ENCODE peak calls at places on chromosomes 1 and 21, in ten cellular contexts. A, Z, U, B, O, I, V, E, R and H are unnamed samples. For H3K27me3, the result is how much of the 10 kb centered on the place peaks cover.

GRCh38 chr1:9200441-9200840 is 34.1 kb upstream of the H6PD start:
- DNase-seq in A (no peak), Z (no peak), U (no peak), B (no peak), O (no peak), I (no peak), V (no peak), E (no peak), R (no peak), H (no peak)

GRCh38 chr1:25826571-25826970 is 6.8 kb downstream of the MTFR1L start:
- DNase-seq in A (no peak), Z (no peak), U (no peak), B (no peak), O (no peak), I (no peak), V (no peak), E (no peak), R (no peak), H (no peak)

GRCh38 chr1:217076902-217077301 is 353.7 kb upstream of the ESRRG start:
- DNase-seq in A (peak), Z (no peak), U (no peak), B (no peak), O (no peak), I (no peak), V (no peak), E (peak), R (no peak), H (no peak)

GRCh38 chr1:151238467-151238739 is 16.1 kb upstream of the PSMD4 start:
- DNase-seq in A (peak), Z (no peak), U (no peak), B (no peak), O (no peak), I (no peak), V (no peak), E (peak), R (no peak), H (peak)

GRCh38 chr21:37423103-37423502 is 56.5 kb downstream of the DYRK1A start:
- DNase-seq in A (no peak), Z (no peak), U (no peak), B (no peak), O (no peak), I (no peak), V (no peak), E (no peak), R (no peak), H (no peak)

GRCh38 chr1:183135336-183135735 is 50.7 kb upstream of the LAMC2 start:
- DNase-seq in A (no peak), Z (no peak), U (no peak), B (no peak), O (no peak), I (no peak), V (no peak), E (no peak), R (no peak), H (no peak)

GRCh38 chr1:117803318-117803717 is 126.1 kb downstream of the GDAP2 start:
- DNase-seq in A (no peak), Z (no peak), U (no peak), B (no peak), O (no peak), I (no peak), V (no peak), E (no peak), R (no peak), H (no peak)

GRCh38 chr1:21232044-21232443 is 55.3 kb upstream of the EIF4G3 start:
- DNase-seq in A (no peak), Z (peak), U (no peak), B (peak), O (peak), I (no peak), V (no peak), E (peak), R (no peak), H (no peak)

GRCh38 chr21:41170442-41170841 is 2.5 kb downstream of the BACE2 start:
- DNase-seq in A (no peak), Z (peak), U (peak), B (peak), O (no peak), I (no peak), V (no peak), E (peak), R (no peak), H (no peak)

GRCh38 chr1:92826792-92827191 is 5.0 kb upstream of the RPL5 start:
- DNase-seq in A (no peak), Z (no peak), U (no peak), B (no peak), O (no peak), I (no peak), V (no peak), E (no peak), R (no peak), H (no peak)

GRCh38 chr1:225697437-225697836 is 44.5 kb upstream of the ENAH start:
- DNase-seq in A (no peak), Z (no peak), U (peak), B (no peak), O (no peak), I (no peak), V (no peak), E (no peak), R (no peak), H (no peak)

GRCh38 chr1:6080469-6080868 is 34.8 kb downstream of the KCNAB2 start:
- DNase-seq in A (no peak), Z (peak), U (no peak), B (no peak), O (no peak), I (no peak), V (no peak), E (no peak), R (no peak), H (no peak)

GRCh38 chr1:197907846-197908616 is 5.6 kb downstream of the C1orf53 start:
- DNase-seq in A (no peak), Z (no peak), U (no peak), B (no peak), O (no peak), I (no peak), V (no peak), E (no peak), R (no peak), H (no peak)
- H3K27me3 ChIP-seq in A (half or more), Z (half or more), U (under half), B (under half), O (half or more), I (half or more), V (half or more), E (half or more), R (under half), H (under half)

DNA sequence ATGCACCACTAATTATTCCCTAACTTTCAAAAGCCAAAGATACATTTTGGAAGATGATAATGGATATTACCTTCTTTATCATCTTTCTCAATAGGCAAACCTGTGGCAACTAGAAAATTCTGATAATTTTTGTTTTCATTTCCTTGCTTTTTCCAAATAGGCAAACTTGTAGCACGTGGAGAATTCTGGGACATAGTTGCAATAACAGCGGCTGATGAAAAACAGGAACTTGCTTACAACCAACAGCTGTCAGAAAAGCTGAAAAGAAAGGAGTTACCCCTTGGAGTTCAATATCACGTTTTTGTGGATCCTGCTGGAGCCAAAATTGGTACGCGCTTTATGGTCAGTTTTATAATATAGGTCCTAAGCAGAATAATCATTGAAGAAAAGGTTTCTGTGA is 1.5 kb downstream of the FPGT start:
- DNase-seq in A (no peak), Z (no peak), U (no peak), B (no peak), O (no peak), I (no peak), V (no peak), E (peak), R (no peak), H (no peak)
- H3K4me3 ChIP-seq in A (no peak), Z (no peak), U (no peak), B (no peak), O (no peak), I (peak), V (peak), E (peak), R (no peak), H (no peak)

DNA sequence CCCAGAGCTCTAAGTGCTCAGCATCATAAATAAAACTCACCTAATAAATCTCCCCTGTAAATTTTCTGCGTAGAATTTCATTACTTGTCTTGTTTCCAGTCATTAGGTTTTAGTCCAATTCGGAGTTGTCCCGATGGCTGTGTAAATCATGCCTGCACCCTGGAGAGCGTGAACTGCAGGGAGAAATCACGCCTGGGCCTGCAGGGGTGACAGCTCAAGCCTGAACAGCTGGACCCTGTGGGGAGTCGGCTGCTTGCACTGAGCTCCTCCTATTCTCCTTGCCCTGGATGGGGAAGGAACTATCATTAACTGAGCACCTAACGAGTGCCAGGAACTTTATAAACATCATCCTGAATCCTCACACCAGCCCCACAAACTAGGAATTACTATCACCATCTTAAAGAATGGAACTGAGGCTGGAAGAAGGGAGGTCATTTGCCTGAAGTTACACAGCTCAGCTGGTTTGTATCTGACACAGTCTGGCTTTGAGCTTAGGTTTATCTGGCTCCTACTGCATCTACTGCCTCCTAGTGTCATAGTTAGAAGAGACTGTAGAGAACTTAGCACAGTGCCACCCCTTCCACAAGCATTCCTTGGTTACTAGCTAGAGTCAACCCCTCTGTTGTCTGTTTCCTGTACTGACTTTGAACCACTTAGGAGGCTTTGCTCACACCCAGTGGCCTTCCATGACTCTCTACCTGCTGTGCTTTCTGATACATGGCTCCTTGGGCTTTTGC is 25.1 kb upstream of the POU3F1 start:
- DNase-seq in A (peak), Z (peak), U (no peak), B (no peak), O (no peak), I (no peak), V (no peak), E (peak), R (no peak), H (no peak)
- TF ChIP-seq CTCF in A (peak), Z (peak), U (no peak), B (no peak), O (no peak), I (no peak), V (no peak), E (peak), R (no peak), H (peak)

GRCh38 chr1:111846842-111847241 is 91.1 kb downstream of the DDX20 start:
- DNase-seq in A (no peak), Z (no peak), U (no peak), B (no peak), O (no peak), I (no peak), V (no peak), E (no peak), R (no peak), H (no peak)

GRCh38 chr1:111851552-111851951 is 95.9 kb downstream of the DDX20 start:
- DNase-seq in A (no peak), Z (no peak), U (no peak), B (no peak), O (no peak), I (no peak), V (no peak), E (no peak), R (no peak), H (no peak)

GRCh38 chr1:111848852-111849545 is 93.3 kb downstream of the DDX20 start:
- DNase-seq in A (no peak), Z (no peak), U (no peak), B (no peak), O (no peak), I (no peak), V (no peak), E (no peak), R (no peak), H (no peak)

GRCh38 chr1:111850124-111850523 is 94.4 kb downstream of the DDX20 start:
- DNase-seq in A (no peak), Z (no peak), U (no peak), B (no peak), O (no peak), I (no peak), V (no peak), E (no peak), R (no peak), H (no peak)

DNA sequence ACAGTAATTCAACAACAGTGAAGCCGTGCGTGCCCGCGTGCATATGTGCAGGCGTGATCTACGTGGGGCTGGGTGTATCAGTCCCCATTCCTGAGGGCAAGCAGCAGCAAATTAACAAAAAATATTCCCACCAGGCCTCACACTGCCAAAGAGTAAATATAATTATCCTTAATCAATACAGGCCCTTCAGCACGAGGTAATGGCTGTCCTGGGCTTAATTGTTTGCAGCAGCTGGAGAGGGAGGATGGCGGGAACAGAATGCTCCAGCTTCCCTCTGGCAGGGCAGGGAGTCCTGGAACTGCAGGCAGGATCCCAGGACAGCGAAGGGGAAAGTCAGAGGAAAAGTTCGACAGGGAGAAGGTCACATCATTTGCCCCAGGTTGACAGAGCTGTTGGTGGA is 91.8 kb downstream of the DDX20 start:
- DNase-seq in A (no peak), Z (no peak), U (no peak), B (no peak), O (no peak), I (no peak), V (no peak), E (no peak), R (no peak), H (no peak)
- H3K27me3 ChIP-seq in A (under half), Z (under half), U (under half), B (under half), O (under half), I (under half), V (under half), E (under half), R (under half), H (under half)

DNA sequence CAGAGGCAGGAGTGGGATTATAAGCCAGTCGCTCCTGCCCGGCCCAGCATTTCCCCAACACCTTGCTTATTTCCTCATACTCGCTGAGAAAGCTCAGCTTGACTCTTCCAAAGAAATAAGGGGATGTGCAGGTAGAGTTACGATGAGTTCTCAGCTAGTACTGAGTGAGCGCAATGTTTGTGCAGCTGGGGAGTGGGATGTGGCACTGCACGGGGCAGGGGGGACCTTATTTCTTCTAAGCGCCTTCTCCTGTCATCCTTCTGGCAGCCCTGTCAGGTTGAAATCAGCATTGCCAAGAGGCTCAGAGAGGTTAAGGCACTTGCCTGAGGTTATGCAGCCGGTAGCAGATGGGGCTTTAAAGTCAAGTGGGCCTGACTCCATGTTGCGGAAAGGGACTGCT is 705 bp downstream of the C1QB start:
- DNase-seq in A (no peak), Z (no peak), U (no peak), B (no peak), O (no peak), I (no peak), V (no peak), E (no peak), R (no peak), H (no peak)
- H3K4me3 ChIP-seq in A (no peak), Z (no peak), U (peak), B (no peak), O (no peak), I (peak), V (peak), E (no peak), R (peak), H (no peak)

DNA sequence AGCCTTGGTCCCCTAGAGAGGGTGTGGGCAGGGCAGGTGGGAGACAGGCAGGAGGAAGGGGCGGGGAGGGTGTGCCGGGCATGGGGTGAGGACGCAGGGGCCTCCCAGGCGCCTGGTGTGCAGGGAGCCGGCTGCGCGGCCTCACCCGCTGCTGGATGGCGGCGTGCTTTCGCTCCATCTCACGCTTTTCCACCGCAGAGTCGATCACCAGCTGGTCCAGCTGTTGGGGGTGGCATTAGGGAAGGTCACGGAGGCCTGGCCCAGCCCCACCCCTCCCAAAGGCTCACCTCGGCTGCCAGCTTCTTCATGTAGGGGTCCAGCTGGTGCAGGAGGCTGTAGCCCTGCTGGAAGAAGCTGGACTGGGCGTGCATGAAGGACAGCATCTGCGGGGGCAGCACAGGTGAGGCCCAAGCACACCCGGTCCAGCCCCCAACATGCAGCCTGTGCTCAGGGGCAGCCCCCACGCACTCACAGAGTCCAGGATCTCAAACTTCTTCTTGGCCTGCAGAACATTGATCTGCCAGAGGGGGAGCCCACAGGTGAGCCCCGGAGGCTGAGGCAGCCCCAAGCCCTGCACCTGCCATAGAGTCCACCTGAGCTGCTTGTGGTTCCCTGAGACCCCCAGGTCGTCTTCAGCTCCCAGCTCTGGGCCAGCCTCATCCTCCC is 7.9 kb downstream of the ACAP3 start:
- DNase-seq in A (no peak), Z (no peak), U (no peak), B (no peak), O (no peak), I (no peak), V (no peak), E (no peak), R (no peak), H (no peak)
- TF ChIP-seq CTCF in A (peak), Z (peak), U (no peak), B (peak), O (no peak), I (no peak), V (no peak), E (peak), R (no peak), H (peak)

GRCh38 chr1:153611356-153611755 is 1.6 kb downstream of the S100A16 start:
- DNase-seq in A (no peak), Z (no peak), U (no peak), B (no peak), O (no peak), I (no peak), V (no peak), E (no peak), R (no peak), H (no peak)
- H3K27me3 ChIP-seq in A (under half), Z (under half), U (under half), B (under half), O (under half), I (under half), V (under half), E (under half), R (under half), H (under half)

DNA sequence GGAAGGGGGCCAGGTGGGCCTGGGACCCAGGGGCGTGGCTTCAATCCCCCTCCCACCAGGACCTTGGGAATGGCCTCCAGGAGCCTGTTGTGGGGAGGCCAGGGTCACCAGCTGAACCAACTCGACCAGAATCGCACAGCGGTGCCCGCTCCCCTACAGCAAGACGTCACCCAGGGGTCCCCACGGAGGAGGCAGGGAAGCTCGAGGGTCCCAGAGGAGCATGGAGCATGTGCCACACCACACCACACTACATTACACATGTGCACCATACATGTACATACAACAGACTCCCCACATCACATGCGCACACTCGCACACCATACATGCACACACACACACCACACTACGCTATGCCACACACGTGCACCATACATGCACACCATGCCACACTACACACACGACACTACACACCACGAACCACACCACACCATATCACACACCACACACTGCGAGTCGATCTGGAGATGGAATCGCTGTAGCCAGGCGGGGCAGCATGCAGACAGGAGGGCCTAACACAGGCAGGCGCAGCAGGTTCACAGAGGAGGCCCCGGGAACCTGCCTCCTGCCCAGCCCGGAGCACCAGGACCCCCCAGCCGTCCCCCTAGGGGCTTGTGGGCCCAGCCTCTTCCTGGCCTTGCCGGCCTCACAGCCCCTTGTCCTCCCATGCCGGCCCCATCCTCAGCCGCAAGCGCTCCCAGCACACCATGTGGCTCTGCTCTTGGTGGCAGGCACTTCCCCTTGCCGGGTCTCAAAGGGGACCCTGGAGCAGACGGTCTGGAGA is 596 bp downstream of the ITGB2 start:
- DNase-seq in A (no peak), Z (no peak), U (no peak), B (no peak), O (peak), I (no peak), V (peak), E (no peak), R (no peak), H (no peak)
- H3K4me3 ChIP-seq in A (no peak), Z (no peak), U (peak), B (peak), O (peak), I (peak), V (peak), E (no peak), R (peak), H (no peak)